ENCODE peak calls at places on chromosome 19, in seven cellular contexts. One of them, this sample, is unnamed.

GRCh38 chr19:41431426-41432386 is 4.5 kb upstream of the B3GNT8 start:
- DNase-seq in AG04450: no peak
- DNase-seq in GDM1: peak
- DNase-seq in GM12865: peak
- DNase-seq in RCC 7860: no peak
- DNase-seq in NCI-H2171: no peak
- DNase-seq in HuH-7: no peak
- DNase-seq in this sample: peak

GRCh38 chr19:3844596-3844995 is 24.2 kb downstream of the ZFR2 start:
- DNase-seq in RCC 7860: peak
- DNase-seq in AG04450: no peak
- DNase-seq in NCI-H2171: no peak
- DNase-seq in GDM1: no peak
- DNase-seq in HuH-7: no peak
- DNase-seq in GM12865: no peak
- DNase-seq in this sample: no peak

GRCh38 chr19:1935484-1936208 is 5.3 kb upstream of the CSNK1G2 start:
- DNase-seq in GDM1: peak
- DNase-seq in HuH-7: no peak
- DNase-seq in RCC 7860: peak
- DNase-seq in NCI-H2171: no peak
- DNase-seq in GM12865: peak
- DNase-seq in AG04450: no peak
- DNase-seq in this sample: peak

GRCh38 chr19:17282488-17283256 is 971 bp downstream of the ANKLE1 start:
- DNase-seq in AG04450: no peak
- DNase-seq in HuH-7: peak
- DNase-seq in GDM1: peak
- DNase-seq in NCI-H2171: peak
- DNase-seq in GM12865: peak
- DNase-seq in RCC 7860: peak
- DNase-seq in this sample: peak

GRCh38 chr19:52391135-52391534 is 6.5 kb upstream of the ZNF528 start:
- DNase-seq in RCC 7860: no peak
- DNase-seq in NCI-H2171: no peak
- DNase-seq in GDM1: no peak
- DNase-seq in GM12865: no peak
- DNase-seq in AG04450: no peak
- DNase-seq in HuH-7: no peak
- DNase-seq in this sample: no peak

GRCh38 chr19:33214621-33215020 is 11.0 kb downstream of the SLC7A10 start:
- DNase-seq in RCC 7860: no peak
- DNase-seq in GM12865: no peak
- DNase-seq in HuH-7: peak
- DNase-seq in NCI-H2171: no peak
- DNase-seq in GDM1: peak
- DNase-seq in AG04450: no peak
- DNase-seq in this sample: no peak

GRCh38 chr19:53132231-53132991 is at the start of gene ZNF415:
- DNase-seq in NCI-H2171: peak
- DNase-seq in HuH-7: no peak
- DNase-seq in GM12865: no peak
- DNase-seq in GDM1: peak
- DNase-seq in AG04450: peak
- DNase-seq in RCC 7860: peak
- DNase-seq in this sample: no peak

GRCh38 chr19:12833747-12834417 is 497 bp downstream of the RTBDN start:
- DNase-seq in GM12865: peak
- DNase-seq in GDM1: no peak
- DNase-seq in HuH-7: peak
- DNase-seq in NCI-H2171: peak
- DNase-seq in RCC 7860: no peak
- DNase-seq in AG04450: no peak
- DNase-seq in this sample: peak

GRCh38 chr19:15432629-15433518 is 14.1 kb upstream of the AKAP8L start:
- DNase-seq in RCC 7860: peak
- DNase-seq in NCI-H2171: peak
- DNase-seq in AG04450: peak
- DNase-seq in GM12865: peak
- DNase-seq in GDM1: peak
- DNase-seq in HuH-7: peak
- DNase-seq in this sample: peak

GRCh38 chr19:58477130-58477529 is 978 bp downstream of the ZNF446 start:
- DNase-seq in RCC 7860: no peak
- DNase-seq in NCI-H2171: no peak
- DNase-seq in GDM1: no peak
- DNase-seq in AG04450: no peak
- DNase-seq in GM12865: no peak
- DNase-seq in HuH-7: no peak
- DNase-seq in this sample: no peak

GRCh38 chr19:41427647-41428480 is 690 bp upstream of the B3GNT8 start:
- DNase-seq in RCC 7860: no peak
- DNase-seq in GDM1: no peak
- DNase-seq in HuH-7: no peak
- DNase-seq in AG04450: no peak
- DNase-seq in GM12865: no peak
- DNase-seq in NCI-H2171: peak
- DNase-seq in this sample: no peak

GRCh38 chr19:43465468-43466120 is at the start of gene LYPD3:
- DNase-seq in HuH-7: no peak
- DNase-seq in GDM1: no peak
- DNase-seq in AG04450: no peak
- DNase-seq in GM12865: no peak
- DNase-seq in NCI-H2171: no peak
- DNase-seq in RCC 7860: no peak
- DNase-seq in this sample: no peak

GRCh38 chr19:57171551-57172081 is 4.3 kb upstream of the DUXA start:
- DNase-seq in GDM1: peak
- DNase-seq in NCI-H2171: no peak
- DNase-seq in AG04450: no peak
- DNase-seq in HuH-7: no peak
- DNase-seq in RCC 7860: no peak
- DNase-seq in GM12865: no peak
- DNase-seq in this sample: no peak

GRCh38 chr19:42281175-42282035 is 12.4 kb downstream of the CIC start:
- DNase-seq in HuH-7: no peak
- DNase-seq in GDM1: peak
- DNase-seq in RCC 7860: peak
- DNase-seq in GM12865: no peak
- DNase-seq in AG04450: no peak
- DNase-seq in NCI-H2171: peak
- DNase-seq in this sample: peak

GRCh38 chr19:43624933-43625332 is 5.5 kb upstream of the ZNF428 start:
- DNase-seq in GM12865: peak
- DNase-seq in AG04450: no peak
- DNase-seq in NCI-H2171: no peak
- DNase-seq in GDM1: no peak
- DNase-seq in RCC 7860: no peak
- DNase-seq in HuH-7: no peak
- DNase-seq in this sample: peak

GRCh38 chr19:38090561-38090960 is 133.5 kb downstream of the DPF1 start:
- DNase-seq in HuH-7: no peak
- DNase-seq in AG04450: no peak
- DNase-seq in NCI-H2171: no peak
- DNase-seq in GM12865: no peak
- DNase-seq in RCC 7860: no peak
- DNase-seq in GDM1: no peak
- DNase-seq in this sample: no peak

GRCh38 chr19:55081773-55082022 is 6.0 kb downstream of the EPS8L1 start:
- DNase-seq in GM12865: no peak
- DNase-seq in NCI-H2171: no peak
- DNase-seq in RCC 7860: no peak
- DNase-seq in HuH-7: no peak
- DNase-seq in GDM1: no peak
- DNase-seq in AG04450: no peak
- DNase-seq in this sample: no peak

GRCh38 chr19:45245334-45245787 is at the start of gene EXOC3L2:
- DNase-seq in HuH-7: no peak
- DNase-seq in RCC 7860: no peak
- DNase-seq in AG04450: no peak
- DNase-seq in GM12865: no peak
- DNase-seq in GDM1: no peak
- DNase-seq in NCI-H2171: no peak
- DNase-seq in this sample: no peak

GRCh38 chr19:37654525-37654832 is 786 bp downstream of the ZFP30 start:
- DNase-seq in GDM1: no peak
- DNase-seq in AG04450: no peak
- DNase-seq in RCC 7860: no peak
- DNase-seq in NCI-H2171: no peak
- DNase-seq in HuH-7: peak
- DNase-seq in GM12865: no peak
- DNase-seq in this sample: no peak

GRCh38 chr19:16025108-16026101 is 50.9 kb upstream of the TPM4 start:
- DNase-seq in RCC 7860: peak
- DNase-seq in AG04450: peak
- DNase-seq in GDM1: no peak
- DNase-seq in NCI-H2171: no peak
- DNase-seq in GM12865: peak
- DNase-seq in HuH-7: peak
- DNase-seq in this sample: no peak

GRCh38 chr19:55830656-55831055 is 1.1 kb downstream of the NLRP11 start:
- DNase-seq in HuH-7: no peak
- DNase-seq in GM12865: peak
- DNase-seq in AG04450: no peak
- DNase-seq in GDM1: no peak
- DNase-seq in NCI-H2171: no peak
- DNase-seq in RCC 7860: no peak
- DNase-seq in this sample: no peak

GRCh38 chr19:29735821-29736220 is 20.8 kb upstream of the C19orf12 start:
- DNase-seq in RCC 7860: no peak
- DNase-seq in HuH-7: no peak
- DNase-seq in GM12865: no peak
- DNase-seq in AG04450: no peak
- DNase-seq in NCI-H2171: no peak
- DNase-seq in GDM1: no peak
- DNase-seq in this sample: no peak

GRCh38 chr19:45467115-45467455 is 711 bp upstream of the FOSB start:
- DNase-seq in GM12865: no peak
- DNase-seq in HuH-7: no peak
- DNase-seq in RCC 7860: no peak
- DNase-seq in AG04450: no peak
- DNase-seq in NCI-H2171: no peak
- DNase-seq in GDM1: no peak
- DNase-seq in this sample: no peak

GRCh38 chr19:7196721-7197168 is 97.5 kb downstream of the INSR start:
- DNase-seq in HuH-7: no peak
- DNase-seq in GDM1: no peak
- DNase-seq in NCI-H2171: no peak
- DNase-seq in AG04450: no peak
- DNase-seq in GM12865: no peak
- DNase-seq in RCC 7860: no peak
- DNase-seq in this sample: no peak

GRCh38 chr19:16361254-16361653 is 36.6 kb downstream of the KLF2 start:
- DNase-seq in HuH-7: no peak
- DNase-seq in RCC 7860: no peak
- DNase-seq in AG04450: no peak
- DNase-seq in NCI-H2171: no peak
- DNase-seq in GM12865: no peak
- DNase-seq in GDM1: no peak
- DNase-seq in this sample: no peak

GRCh38 chr19:46571495-46571894 is 29.6 kb upstream of the CALM3 start:
- DNase-seq in AG04450: no peak
- DNase-seq in NCI-H2171: peak
- DNase-seq in HuH-7: peak
- DNase-seq in RCC 7860: no peak
- DNase-seq in GM12865: peak
- DNase-seq in GDM1: peak
- DNase-seq in this sample: peak

This sample was measured in NAMALWA.